ENCODE peak calls at places on chromosomes 2 and 18, in four cellular contexts. B is endothelial cell; S is stimulated activated CD4-positive, alpha-beta T cell treated with anti-CD3 and anti-CD28 coated beads, TNF-alpha, amount 100 ng/mL, for 4 hours; H is lung. U is an unnamed sample.

GRCh38 chr18:37309059-37309458 is 256.5 kb downstream of the CELF4 start:
- DNase-seq in B (no peak), S (no peak), H (no peak), U (no peak)

GRCh38 chr2:129936334-129936934 is 43.0 kb upstream of the RAB6C start:
- DNase-seq in B (peak; percentile 64), S (no peak), H (no peak), U (no peak)

GRCh38 chr2:46970334-46971288 is 55.0 kb upstream of the MCFD2 start:
- DNase-seq in B (no peak), S (no peak), H (peak; percentile 73), U (no peak)

GRCh38 chr18:79615091-79615490 is 64.5 kb upstream of the CTDP1 start:
- DNase-seq in B (no peak), S (no peak), H (no peak), U (peak; percentile 4)

GRCh38 chr2:72153924-72154323 is 6.3 kb upstream of the CYP26B1 start:
- DNase-seq in B (no peak), S (no peak), H (peak; percentile 6), U (no peak)

GRCh38 chr2:241768251-241768711 is 8.3 kb upstream of the GAL3ST2 start:
- DNase-seq in B (no peak), S (no peak), H (no peak), U (no peak)

GRCh38 chr2:237742191-237742590 is 56.4 kb upstream of the RBM44 start:
- DNase-seq in B (no peak), S (no peak), H (no peak), U (no peak)

GRCh38 chr18:46294325-46294724 is 190.1 kb downstream of the HAUS1 start:
- DNase-seq in B (no peak), S (no peak), H (peak; percentile 54), U (no peak)

GRCh38 chr18:3671181-3671580 is 221.2 kb downstream of the TGIF1 start:
- DNase-seq in B (no peak), S (no peak), H (no peak), U (no peak)

GRCh38 chr2:110712737-110713136 is 19.6 kb upstream of the ACOXL start:
- DNase-seq in B (no peak), S (no peak), H (no peak), U (no peak)

GRCh38 chr2:186532891-186533290 is 46.8 kb downstream of the ZC3H15 start:
- DNase-seq in B (no peak), S (no peak), H (peak; percentile 32), U (no peak)